ENCODE peak calls at places on chromosome 4, in ten cellular contexts. I is NCI-H2029 treated with DMSO at 0.1 percent for 48 hours; K is LoVo; N is choroid plexus epithelial cell; S is lower lobe of right lung; O is NCI-H1105 treated with DMSO at 0.1 percent for 48 hours; D is CD4-positive, alpha-beta T cell; T is upper lobe of right lung; E is left ventricle myocardium superior; R is astrocyte. A is an unnamed sample.

GRCh38 chr4:41594439-41594838 is 56.5 kb downstream of the LIMCH1 start:
- DNase-seq in T (no peak), I (no peak), E (peak), O (no peak), N (no peak), D (no peak), K (no peak), S (no peak), R (peak), A (peak)

GRCh38 chr4:143473334-143474126 is 40.0 kb upstream of the SMARCA5 start:
- DNase-seq in O (no peak), S (no peak), K (no peak), R (no peak), D (no peak), N (no peak), I (no peak), T (no peak), E (no peak), A (no peak)

GRCh38 chr4:121307441-121308327 is 73.1 kb downstream of the QRFPR start:
- DNase-seq in D (no peak), O (peak), K (peak), R (peak), I (no peak), E (no peak), T (no peak), S (no peak), N (peak), A (no peak)

GRCh38 chr4:18050448-18050847 is 28.9 kb upstream of the LCORL start:
- DNase-seq in R (no peak), S (no peak), T (no peak), I (no peak), K (no peak), D (no peak), N (no peak), O (no peak), E (no peak), A (no peak)

GRCh38 chr4:88177981-88178632 is 19.7 kb upstream of the ABCG2 start:
- DNase-seq in O (no peak), T (no peak), K (peak), I (no peak), E (no peak), R (peak), S (peak), N (peak), D (no peak), A (no peak)

GRCh38 chr4:137274404-137274803 is 257.9 kb downstream of the PCDH18 start:
- DNase-seq in E (no peak), N (peak), O (no peak), R (peak), I (no peak), K (no peak), S (no peak), D (no peak), T (no peak), A (no peak)

GRCh38 chr4:44194365-44194764 is 254.2 kb downstream of the KCTD8 start:
- DNase-seq in T (no peak), S (no peak), D (no peak), N (peak), I (no peak), K (no peak), O (no peak), R (peak), E (no peak), A (no peak)

GRCh38 chr4:38759077-38759789 is 23.6 kb downstream of the TLR10 start:
- DNase-seq in I (no peak), S (no peak), T (no peak), K (peak), D (peak), R (peak), O (peak), E (peak), N (peak), A (peak)

GRCh38 chr4:104494822-104495559 is at the start of gene CXXC4:
- DNase-seq in O (peak), D (no peak), E (peak), K (peak), I (peak), T (peak), N (peak), R (peak), S (peak), A (peak)

GRCh38 chr4:73984736-73985527 is 3.1 kb downstream of the PPBP start:
- DNase-seq in T (no peak), R (no peak), O (no peak), K (no peak), I (no peak), N (no peak), S (no peak), D (no peak), E (no peak), A (no peak)

GRCh38 chr4:129095811-129096454 is at the start of gene C4orf33:
- DNase-seq in E (peak), N (peak), K (peak), I (peak), O (peak), T (peak), D (peak), S (peak), R (peak), A (peak)

GRCh38 chr4:59695355-59696053 is 1504.6 kb upstream of the ADGRL3 start:
- DNase-seq in O (no peak), D (no peak), R (no peak), T (no peak), E (no peak), N (no peak), K (no peak), I (no peak), S (no peak), A (no peak)

GRCh38 chr4:94813221-94813620 is 55.5 kb downstream of the BMPR1B start:
- DNase-seq in K (no peak), R (no peak), N (no peak), E (no peak), D (no peak), O (no peak), S (no peak), T (no peak), I (no peak), A (no peak)

GRCh38 chr4:103075435-103075893 is 1.1 kb downstream of the SLC9B2 start:
- DNase-seq in N (peak), R (peak), K (peak), I (no peak), S (no peak), T (no peak), E (no peak), O (no peak), D (no peak), A (no peak)

GRCh38 chr4:27013012-27013411 is 152.4 kb downstream of the STIM2 start:
- DNase-seq in O (no peak), N (no peak), D (no peak), K (no peak), I (no peak), S (no peak), E (no peak), T (no peak), R (no peak), A (no peak)

GRCh38 chr4:5524900-5525299 is 183.5 kb downstream of the EVC2 start:
- DNase-seq in T (no peak), I (peak), R (peak), S (no peak), K (no peak), E (no peak), D (no peak), O (no peak), N (peak), A (no peak)

GRCh38 chr4:151472711-151473110 is 63.7 kb downstream of the FHIP1A start:
- DNase-seq in E (no peak), K (no peak), R (no peak), I (no peak), S (no peak), D (no peak), T (no peak), O (no peak), N (peak), A (no peak)

A was measured in sigmoid colon.